ENCODE peak calls at places on chromosomes 11 and 22, in four cellular contexts. J is A549, V is thoracic aorta, L is brain microvascular endothelial cell. U is an unnamed sample.

GRCh38 chr22:17807571-17808410 is 33.5 kb upstream of the BID start:
- DNase-seq in J (no peak), V (no peak), L (no peak), U (no peak)

GRCh38 chr11:132943737-132944556 is 588.4 kb downstream of the OPCML start:
- DNase-seq in J (no peak), V (no peak), L (no peak), U (no peak)

GRCh38 chr11:72301486-72301885 is 57.5 kb upstream of the PHOX2A start:
- DNase-seq in J (no peak), V (no peak), L (no peak), U (no peak)

GRCh38 chr11:66228521-66228920 is 39.9 kb upstream of the RAB1B start:
- DNase-seq in J (no peak), V (no peak), L (no peak), U (no peak)

GRCh38 chr11:33941637-33942160 is 49.8 kb upstream of the LMO2 start:
- DNase-seq in J (no peak), V (peak), L (peak), U (no peak)

GRCh38 chr11:66967670-66968425 is 7.3 kb upstream of the C11orf86 start:
- DNase-seq in J (peak), V (no peak), L (peak), U (no peak)

GRCh38 chr11:35980646-35981402 is 37.0 kb downstream of the LDLRAD3 start:
- DNase-seq in J (no peak), V (no peak), L (peak), U (no peak)

GRCh38 chr11:10646005-10646404 is 47.5 kb downstream of the IRAG1 start:
- DNase-seq in J (no peak), V (no peak), L (no peak), U (no peak)

GRCh38 chr11:44005076-44005800 is 42.5 kb upstream of the ACCSL start:
- DNase-seq in J (no peak), V (no peak), L (no peak), U (no peak)

GRCh38 chr11:106077609-106078517 is at the start of gene AASDHPPT:
- DNase-seq in J (peak), V (no peak), L (peak), U (no peak)

GRCh38 chr11:78946945-78947914 is 372.6 kb upstream of the NARS2 start:
- DNase-seq in J (no peak), V (no peak), L (no peak), U (no peak)

GRCh38 chr11:75351541-75352416 is at the start of gene ARRB1:
- DNase-seq in J (peak), V (no peak), L (peak), U (no peak)

GRCh38 chr11:118605116-118605867 is 2.1 kb upstream of the PHLDB1 start:
- DNase-seq in J (no peak), V (no peak), L (peak), U (peak)

GRCh38 chr11:119699227-119699626 is 29.8 kb downstream of the NECTIN1 start:
- DNase-seq in J (no peak), V (no peak), L (no peak), U (no peak)

GRCh38 chr22:49788492-49788891 is 39.2 kb downstream of the BRD1 start:
- DNase-seq in J (no peak), V (no peak), L (no peak), U (no peak)

GRCh38 chr11:95704865-95705264 is 84.7 kb downstream of the FAM76B start:
- DNase-seq in J (no peak), V (no peak), L (no peak), U (no peak)

GRCh38 chr11:17256512-17256911 is 20.0 kb upstream of the NUCB2 start:
- DNase-seq in J (peak), V (no peak), L (peak), U (no peak)

GRCh38 chr11:7072401-7073028 is 16.3 kb upstream of the RBMXL2 start:
- DNase-seq in J (no peak), V (no peak), L (no peak), U (no peak)

GRCh38 chr11:79437274-79437980 is 3.4 kb downstream of the TENM4 start:
- DNase-seq in J (no peak), V (peak), L (no peak), U (no peak)

GRCh38 chr11:70523384-70524095 is 125.2 kb downstream of the CTTN start:
- DNase-seq in J (no peak), V (no peak), L (no peak), U (no peak)

GRCh38 chr11:469684-470667 is 19.9 kb downstream of the PTDSS2 start:
- DNase-seq in J (peak), V (no peak), L (peak), U (peak)

GRCh38 chr11:44208976-44209603 is 100.8 kb downstream of the ALX4 start:
- DNase-seq in J (no peak), V (no peak), L (no peak), U (no peak)

GRCh38 chr11:122642971-122643370 is 12.6 kb upstream of the UBASH3B start:
- DNase-seq in J (peak), V (no peak), L (peak), U (no peak)

GRCh38 chr11:100687630-100688395 is 725 bp downstream of the ARHGAP42 start:
- DNase-seq in J (peak), V (no peak), L (peak), U (peak)

GRCh38 chr11:22539851-22540376 is 85.7 kb downstream of the FANCF start:
- DNase-seq in J (no peak), V (no peak), L (peak), U (peak)

GRCh38 chr11:115199501-115199900 is 304.7 kb downstream of the CADM1 start:
- DNase-seq in J (no peak), V (no peak), L (no peak), U (no peak)

GRCh38 chr11:111612211-111612610 is 10.0 kb downstream of the SIK2 start:
- DNase-seq in J (no peak), V (no peak), L (no peak), U (no peak)

GRCh38 chr11:102453286-102453797 is 777 bp upstream of the TMEM123 start:
- DNase-seq in J (no peak), V (no peak), L (peak), U (no peak)

GRCh38 chr22:30048711-30049110 is 31.6 kb upstream of the HORMAD2 start:
- DNase-seq in J (no peak), V (no peak), L (no peak), U (no peak)

GRCh38 chr11:44007746-44008501 is 39.9 kb upstream of the ACCSL start:
- DNase-seq in J (no peak), V (no peak), L (no peak), U (no peak)

GRCh38 chr11:132008226-132008625 is 637.8 kb downstream of the NTM start:
- DNase-seq in J (no peak), V (no peak), L (no peak), U (no peak)

GRCh38 chr22:43642807-43643206 is 169.3 kb downstream of the EFCAB6 start:
- DNase-seq in J (no peak), V (no peak), L (no peak), U (no peak)

GRCh38 chr11:110184974-110185597 is 91.9 kb downstream of the ZC3H12C start:
- DNase-seq in J (no peak), V (no peak), L (peak), U (peak)

GRCh38 chr22:49930596-49931412 is 12.4 kb downstream of the CRELD2 start:
- DNase-seq in J (peak), V (peak), L (peak), U (no peak)

GRCh38 chr22:41445171-41446056 is 1.2 kb downstream of the TOB2 start:
- DNase-seq in J (peak), V (no peak), L (no peak), U (no peak)

GRCh38 chr11:18802381-18803257 is 11.0 kb upstream of the PTPN5 start:
- DNase-seq in J (peak), V (no peak), L (peak), U (peak)

GRCh38 chr11:32713496-32713895 is 81.0 kb downstream of the CCDC73 start:
- DNase-seq in J (peak), V (no peak), L (no peak), U (no peak)

DNA sequence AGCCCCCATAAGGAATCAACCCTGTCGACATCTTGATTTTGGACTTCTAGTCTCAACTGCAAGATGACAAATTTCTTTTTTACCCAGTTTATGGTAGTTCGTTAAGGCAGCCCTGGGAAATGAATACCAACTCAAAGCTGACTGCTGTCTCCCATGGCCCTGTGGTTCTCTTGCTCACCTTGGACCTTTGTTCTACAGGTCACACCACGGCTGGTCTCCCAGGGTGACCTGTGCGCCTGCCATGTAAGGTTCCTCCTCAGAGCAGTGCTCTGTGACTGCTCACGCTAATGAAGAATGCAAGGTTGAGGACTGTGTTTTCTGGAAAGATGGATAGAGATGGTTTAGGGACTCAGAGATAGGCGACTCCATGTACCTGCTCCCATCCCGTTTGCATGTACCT is 68.2 kb downstream of the ZNRF3 start:
- DNase-seq in J (no peak), V (no peak), L (no peak), U (no peak)
- H3K4me3 ChIP-seq in J (no peak), V (peak), L (no peak), U (no peak)

GRCh38 chr11:55707029-55707428 is 45.0 kb downstream of the OR4C6 start:
- DNase-seq in J (peak), V (no peak), L (peak), U (no peak)
- TF ChIP-seq CTCF in J (peak), V (no peak), L (peak), U (no peak)

GRCh38 chr22:21916309-21916918 is 36.2 kb downstream of the PPM1F start:
- DNase-seq in J (no peak), V (no peak), L (no peak), U (no peak)
- H3K4me3 ChIP-seq in J (no peak), V (no peak), L (no peak), U (no peak)

GRCh38 chr11:41309716-41310115 is 149.7 kb downstream of the LRRC4C start:
- DNase-seq in J (no peak), V (no peak), L (no peak), U (no peak)
- TF ChIP-seq CTCF in J (no peak), V (no peak), L (no peak), U (no peak)

GRCh38 chr11:47373876-47374820 is 4.2 kb downstream of the SPI1 start:
- DNase-seq in J (peak), V (no peak), L (peak), U (peak)
- H3K4me3 ChIP-seq in J (no peak), V (peak), L (no peak), U (no peak)

GRCh38 chr22:39802682-39803081 is 90.9 kb downstream of the ENTHD1 start:
- DNase-seq in J (no peak), V (no peak), L (no peak), U (no peak)

GRCh38 chr22:39809772-39810557 is 83.6 kb downstream of the ENTHD1 start:
- DNase-seq in J (no peak), V (no peak), L (no peak), U (no peak)

GRCh38 chr22:39805117-39805516 is 88.4 kb downstream of the ENTHD1 start:
- DNase-seq in J (no peak), V (no peak), L (no peak), U (no peak)

GRCh38 chr22:39808087-39808486 is 85.5 kb downstream of the ENTHD1 start:
- DNase-seq in J (peak), V (no peak), L (no peak), U (no peak)
- TF ChIP-seq CTCF in J (no peak), V (no peak), L (peak), U (no peak)